ENCODE peak calls at places on chromosome 7, in four cellular contexts. One of them, this sample, is unnamed.

GRCh38 chr7:130350945-130351663 is 6.5 kb downstream of the CPA5 start:
- DNase-seq in activated T-cell treated with anti-CD3 and anti-CD28 coated beads, Interleukin-2, amount 50 U/mL, for 24 hours: no peak
- DNase-seq in kidney tubule cell: no peak
- DNase-seq in GM06990: peak
- DNase-seq in this sample: no peak

GRCh38 chr7:90266808-90267207 is 21.8 kb downstream of the CFAP69 start:
- DNase-seq in activated T-cell treated with anti-CD3 and anti-CD28 coated beads, Interleukin-2, amount 50 U/mL, for 24 hours: no peak
- DNase-seq in GM06990: no peak
- DNase-seq in kidney tubule cell: no peak
- DNase-seq in this sample: no peak

GRCh38 chr7:129343099-129343700 is 91.0 kb upstream of the STRIP2 start:
- DNase-seq in activated T-cell treated with anti-CD3 and anti-CD28 coated beads, Interleukin-2, amount 50 U/mL, for 24 hours: no peak
- DNase-seq in GM06990: peak
- DNase-seq in kidney tubule cell: peak
- DNase-seq in this sample: no peak

GRCh38 chr7:33087356-33087755 is 21.8 kb downstream of the RP9 start:
- DNase-seq in kidney tubule cell: peak
- DNase-seq in activated T-cell treated with anti-CD3 and anti-CD28 coated beads, Interleukin-2, amount 50 U/mL, for 24 hours: no peak
- DNase-seq in GM06990: no peak
- DNase-seq in this sample: no peak

GRCh38 chr7:41881313-41882130 is 178.6 kb upstream of the INHBA start:
- DNase-seq in activated T-cell treated with anti-CD3 and anti-CD28 coated beads, Interleukin-2, amount 50 U/mL, for 24 hours: peak
- DNase-seq in GM06990: peak
- DNase-seq in kidney tubule cell: no peak
- DNase-seq in this sample: peak

GRCh38 chr7:16261654-16262053 is 159.7 kb downstream of the CRPPA start:
- DNase-seq in kidney tubule cell: no peak
- DNase-seq in activated T-cell treated with anti-CD3 and anti-CD28 coated beads, Interleukin-2, amount 50 U/mL, for 24 hours: no peak
- DNase-seq in GM06990: no peak
- DNase-seq in this sample: no peak

GRCh38 chr7:151339651-151340377 is 1.8 kb upstream of the NUB1 start:
- DNase-seq in GM06990: peak
- DNase-seq in activated T-cell treated with anti-CD3 and anti-CD28 coated beads, Interleukin-2, amount 50 U/mL, for 24 hours: no peak
- DNase-seq in kidney tubule cell: no peak
- DNase-seq in this sample: no peak

GRCh38 chr7:106609416-106609815 is 51.5 kb downstream of the CCDC71L start:
- DNase-seq in activated T-cell treated with anti-CD3 and anti-CD28 coated beads, Interleukin-2, amount 50 U/mL, for 24 hours: no peak
- DNase-seq in GM06990: no peak
- DNase-seq in kidney tubule cell: peak
- DNase-seq in this sample: no peak

GRCh38 chr7:44307301-44307900 is 18.0 kb downstream of the CAMK2B start:
- DNase-seq in activated T-cell treated with anti-CD3 and anti-CD28 coated beads, Interleukin-2, amount 50 U/mL, for 24 hours: peak
- DNase-seq in kidney tubule cell: peak
- DNase-seq in GM06990: no peak
- DNase-seq in this sample: no peak

GRCh38 chr7:27095897-27096755 is at the start of gene HOXA1:
- DNase-seq in GM06990: peak
- DNase-seq in kidney tubule cell: peak
- DNase-seq in activated T-cell treated with anti-CD3 and anti-CD28 coated beads, Interleukin-2, amount 50 U/mL, for 24 hours: peak
- DNase-seq in this sample: peak

GRCh38 chr7:13169356-13169755 is 481.9 kb downstream of the ARL4A start:
- DNase-seq in GM06990: no peak
- DNase-seq in kidney tubule cell: no peak
- DNase-seq in activated T-cell treated with anti-CD3 and anti-CD28 coated beads, Interleukin-2, amount 50 U/mL, for 24 hours: no peak
- DNase-seq in this sample: no peak

GRCh38 chr7:3243680-3244079 is 57.4 kb upstream of the SDK1 start:
- DNase-seq in kidney tubule cell: no peak
- DNase-seq in activated T-cell treated with anti-CD3 and anti-CD28 coated beads, Interleukin-2, amount 50 U/mL, for 24 hours: no peak
- DNase-seq in GM06990: no peak
- DNase-seq in this sample: no peak

GRCh38 chr7:16264036-16264435 is 157.3 kb downstream of the CRPPA start:
- DNase-seq in kidney tubule cell: no peak
- DNase-seq in activated T-cell treated with anti-CD3 and anti-CD28 coated beads, Interleukin-2, amount 50 U/mL, for 24 hours: no peak
- DNase-seq in GM06990: no peak
- DNase-seq in this sample: no peak

GRCh38 chr7:120775703-120776265 is 82.2 kb downstream of the TSPAN12 start:
- DNase-seq in kidney tubule cell: no peak
- DNase-seq in activated T-cell treated with anti-CD3 and anti-CD28 coated beads, Interleukin-2, amount 50 U/mL, for 24 hours: no peak
- DNase-seq in GM06990: no peak
- DNase-seq in this sample: no peak

GRCh38 chr7:1312098-1313070 is 79.7 kb downstream of the UNCX start:
- DNase-seq in kidney tubule cell: no peak
- DNase-seq in activated T-cell treated with anti-CD3 and anti-CD28 coated beads, Interleukin-2, amount 50 U/mL, for 24 hours: no peak
- DNase-seq in GM06990: no peak
- DNase-seq in this sample: no peak

GRCh38 chr7:5673125-5673524 is 108.3 kb downstream of the RNF216 start:
- DNase-seq in GM06990: no peak
- DNase-seq in activated T-cell treated with anti-CD3 and anti-CD28 coated beads, Interleukin-2, amount 50 U/mL, for 24 hours: no peak
- DNase-seq in kidney tubule cell: no peak
- DNase-seq in this sample: peak

GRCh38 chr7:19107392-19108147 is 9.9 kb downstream of the TWIST1 start:
- DNase-seq in kidney tubule cell: no peak
- DNase-seq in activated T-cell treated with anti-CD3 and anti-CD28 coated beads, Interleukin-2, amount 50 U/mL, for 24 hours: no peak
- DNase-seq in GM06990: no peak
- DNase-seq in this sample: no peak

GRCh38 chr7:54888067-54888735 is 129.2 kb upstream of the SEC61G start:
- DNase-seq in kidney tubule cell: peak
- DNase-seq in GM06990: no peak
- DNase-seq in activated T-cell treated with anti-CD3 and anti-CD28 coated beads, Interleukin-2, amount 50 U/mL, for 24 hours: no peak
- DNase-seq in this sample: no peak

GRCh38 chr7:86745019-86745745 is 101.5 kb downstream of the GRM3 start:
- DNase-seq in kidney tubule cell: no peak
- DNase-seq in GM06990: no peak
- DNase-seq in activated T-cell treated with anti-CD3 and anti-CD28 coated beads, Interleukin-2, amount 50 U/mL, for 24 hours: no peak
- DNase-seq in this sample: no peak

GRCh38 chr7:87148332-87148955 is 3.8 kb upstream of the DMTF1 start:
- DNase-seq in kidney tubule cell: peak
- DNase-seq in GM06990: no peak
- DNase-seq in activated T-cell treated with anti-CD3 and anti-CD28 coated beads, Interleukin-2, amount 50 U/mL, for 24 hours: no peak
- DNase-seq in this sample: no peak

GRCh38 chr7:150854066-150855000 is 2.0 kb downstream of the AOC1 start:
- DNase-seq in activated T-cell treated with anti-CD3 and anti-CD28 coated beads, Interleukin-2, amount 50 U/mL, for 24 hours: no peak
- DNase-seq in kidney tubule cell: no peak
- DNase-seq in GM06990: no peak
- DNase-seq in this sample: no peak

GRCh38 chr7:40186586-40186985 is 51.8 kb downstream of the SUGCT start:
- DNase-seq in kidney tubule cell: no peak
- DNase-seq in activated T-cell treated with anti-CD3 and anti-CD28 coated beads, Interleukin-2, amount 50 U/mL, for 24 hours: no peak
- DNase-seq in GM06990: no peak
- DNase-seq in this sample: no peak

GRCh38 chr7:48429117-48429516 is 257.9 kb downstream of the ABCA13 start:
- DNase-seq in kidney tubule cell: no peak
- DNase-seq in GM06990: no peak
- DNase-seq in activated T-cell treated with anti-CD3 and anti-CD28 coated beads, Interleukin-2, amount 50 U/mL, for 24 hours: no peak
- DNase-seq in this sample: no peak

GRCh38 chr7:100430450-100431285 is 1.0 kb downstream of the MEPCE start:
- DNase-seq in GM06990: peak
- DNase-seq in activated T-cell treated with anti-CD3 and anti-CD28 coated beads, Interleukin-2, amount 50 U/mL, for 24 hours: peak
- DNase-seq in kidney tubule cell: peak
- DNase-seq in this sample: peak

GRCh38 chr7:157676001-157676400 is 339.2 kb downstream of the DNAJB6 start:
- DNase-seq in activated T-cell treated with anti-CD3 and anti-CD28 coated beads, Interleukin-2, amount 50 U/mL, for 24 hours: no peak
- DNase-seq in kidney tubule cell: no peak
- DNase-seq in GM06990: no peak
- DNase-seq in this sample: no peak

GRCh38 chr7:157540020-157540419 is 203.2 kb downstream of the DNAJB6 start:
- DNase-seq in kidney tubule cell: no peak
- DNase-seq in GM06990: no peak
- DNase-seq in activated T-cell treated with anti-CD3 and anti-CD28 coated beads, Interleukin-2, amount 50 U/mL, for 24 hours: no peak
- DNase-seq in this sample: no peak

GRCh38 chr7:106947244-106947728 is 82.2 kb downstream of the PIK3CG start:
- DNase-seq in activated T-cell treated with anti-CD3 and anti-CD28 coated beads, Interleukin-2, amount 50 U/mL, for 24 hours: no peak
- DNase-seq in GM06990: no peak
- DNase-seq in kidney tubule cell: peak
- DNase-seq in this sample: no peak

GRCh38 chr7:123782071-123782798 is 33.4 kb upstream of the WASL start:
- DNase-seq in GM06990: no peak
- DNase-seq in activated T-cell treated with anti-CD3 and anti-CD28 coated beads, Interleukin-2, amount 50 U/mL, for 24 hours: no peak
- DNase-seq in kidney tubule cell: peak
- DNase-seq in this sample: no peak

GRCh38 chr7:69374036-69374420 is 224.2 kb upstream of the AUTS2 start:
- DNase-seq in kidney tubule cell: no peak
- DNase-seq in GM06990: no peak
- DNase-seq in activated T-cell treated with anti-CD3 and anti-CD28 coated beads, Interleukin-2, amount 50 U/mL, for 24 hours: no peak
- DNase-seq in this sample: no peak

GRCh38 chr7:12905671-12906070 is 218.2 kb downstream of the ARL4A start:
- DNase-seq in GM06990: no peak
- DNase-seq in kidney tubule cell: no peak
- DNase-seq in activated T-cell treated with anti-CD3 and anti-CD28 coated beads, Interleukin-2, amount 50 U/mL, for 24 hours: no peak
- DNase-seq in this sample: no peak

GRCh38 chr7:41702635-41703371 is at the start of gene INHBA:
- DNase-seq in GM06990: no peak
- DNase-seq in kidney tubule cell: peak
- DNase-seq in activated T-cell treated with anti-CD3 and anti-CD28 coated beads, Interleukin-2, amount 50 U/mL, for 24 hours: no peak
- DNase-seq in this sample: no peak

GRCh38 chr7:105766421-105767191 is 109.8 kb downstream of the ATXN7L1 start:
- DNase-seq in activated T-cell treated with anti-CD3 and anti-CD28 coated beads, Interleukin-2, amount 50 U/mL, for 24 hours: no peak
- DNase-seq in GM06990: peak
- DNase-seq in kidney tubule cell: no peak
- DNase-seq in this sample: no peak

GRCh38 chr7:18866359-18867036 is 250.9 kb downstream of the TWIST1 start:
- DNase-seq in activated T-cell treated with anti-CD3 and anti-CD28 coated beads, Interleukin-2, amount 50 U/mL, for 24 hours: no peak
- DNase-seq in kidney tubule cell: peak
- DNase-seq in GM06990: no peak
- DNase-seq in this sample: no peak

GRCh38 chr7:120207037-120207436 is 65.9 kb upstream of the KCND2 start:
- DNase-seq in kidney tubule cell: no peak
- DNase-seq in activated T-cell treated with anti-CD3 and anti-CD28 coated beads, Interleukin-2, amount 50 U/mL, for 24 hours: no peak
- DNase-seq in GM06990: no peak
- DNase-seq in this sample: no peak

GRCh38 chr7:69934475-69934903 is 336.2 kb downstream of the AUTS2 start:
- DNase-seq in activated T-cell treated with anti-CD3 and anti-CD28 coated beads, Interleukin-2, amount 50 U/mL, for 24 hours: no peak
- DNase-seq in GM06990: no peak
- DNase-seq in kidney tubule cell: no peak
- DNase-seq in this sample: no peak